ENCODE peak calls at places on chromosomes 7 and 10, in ten cellular contexts. F, E, R, K, X, N, P, Z, D and O are unnamed samples.

GRCh38 chr10:13231808-13232207 is 2.4 kb downstream of the UCMA start:
- DNase-seq in F (no peak), E (no peak), R (no peak), K (no peak), X (no peak), N (no peak), P (no peak), Z (no peak), D (no peak), O (no peak)

GRCh38 chr10:818010-818409 is 113.5 kb downstream of the LARP4B start:
- DNase-seq in F (no peak), E (no peak), R (no peak), K (no peak), X (no peak), N (no peak), P (no peak), Z (no peak), D (no peak), O (no peak)

GRCh38 chr10:31207636-31208035 is 111.4 kb upstream of the ZEB1 start:
- DNase-seq in F (no peak), E (no peak), R (no peak), K (no peak), X (no peak), N (no peak), P (no peak), Z (no peak), D (no peak), O (no peak)

GRCh38 chr7:82699773-82700186 is 256.2 kb upstream of the CACNA2D1 start:
- DNase-seq in F (peak), E (peak), R (peak), K (peak), X (no peak), N (peak), P (no peak), Z (no peak), D (no peak), O (no peak)

GRCh38 chr10:12849351-12850181 is 151.9 kb downstream of the CCDC3 start:
- DNase-seq in F (no peak), E (no peak), R (no peak), K (peak), X (peak), N (peak), P (no peak), Z (no peak), D (no peak), O (no peak)

GRCh38 chr7:68622500-68622899 is 975.8 kb upstream of the AUTS2 start:
- DNase-seq in F (no peak), E (no peak), R (no peak), K (no peak), X (peak), N (no peak), P (no peak), Z (peak), D (no peak), O (no peak)

GRCh38 chr7:98870071-98870651 is 347 bp upstream of the TMEM130 start:
- DNase-seq in F (peak), E (peak), R (no peak), K (no peak), X (peak), N (no peak), P (peak), Z (no peak), D (peak), O (peak)

GRCh38 chr10:45063605-45064231 is 63.0 kb downstream of the ZNF22 start:
- DNase-seq in F (no peak), E (no peak), R (no peak), K (peak), X (no peak), N (no peak), P (no peak), Z (no peak), D (no peak), O (no peak)

GRCh38 chr10:34814228-34815173 is 595 bp downstream of the PARD3 start:
- DNase-seq in F (peak), E (peak), R (peak), K (peak), X (peak), N (peak), P (peak), Z (no peak), D (peak), O (peak)

GRCh38 chr7:4794591-4795350 is 19.3 kb downstream of the AP5Z1 start:
- DNase-seq in F (no peak), E (no peak), R (no peak), K (no peak), X (no peak), N (no peak), P (no peak), Z (no peak), D (no peak), O (peak)

GRCh38 chr7:4790516-4790991 is 15.1 kb downstream of the AP5Z1 start:
- DNase-seq in F (no peak), E (no peak), R (no peak), K (no peak), X (no peak), N (no peak), P (no peak), Z (no peak), D (peak), O (no peak)

GRCh38 chr7:4791101-4791737 is 15.8 kb downstream of the AP5Z1 start:
- DNase-seq in F (no peak), E (no peak), R (no peak), K (no peak), X (no peak), N (no peak), P (no peak), Z (no peak), D (peak), O (peak)

GRCh38 chr7:4791738-4792536 is 16.5 kb downstream of the AP5Z1 start:
- DNase-seq in F (peak), E (peak), R (peak), K (peak), X (peak), N (peak), P (peak), Z (peak), D (peak), O (peak)

GRCh38 chr7:4792537-4793126 is 17.2 kb downstream of the AP5Z1 start:
- DNase-seq in F (no peak), E (peak), R (no peak), K (no peak), X (no peak), N (peak), P (peak), Z (no peak), D (peak), O (peak)
- H3K4me3 ChIP-seq in F (peak), E (peak), R (peak), K (peak), X (no peak), N (no peak), P (peak), Z (peak), D (peak), O (peak)

GRCh38 chr10:77518258-77518909 is 119.2 kb downstream of the KCNMA1 start:
- DNase-seq in F (no peak), E (no peak), R (no peak), K (no peak), X (no peak), N (no peak), P (no peak), Z (no peak), D (no peak), O (no peak)
- H3K27ac ChIP-seq in F (no peak), E (no peak), R (no peak), K (no peak), X (no peak), N (no peak), P (no peak), Z (no peak), D (no peak), O (peak)

GRCh38 chr7:93910076-93910994 is 4.0 kb downstream of the GNGT1 start:
- DNase-seq in F (no peak), E (no peak), R (no peak), K (peak), X (no peak), N (peak), P (no peak), Z (no peak), D (no peak), O (peak)
- TF ChIP-seq POLR2AphosphoS5 in F (no peak), E (no peak), R (no peak), K (peak), X (no peak), N (no peak), P (no peak), Z (no peak), D (no peak), O (no peak)

DNA sequence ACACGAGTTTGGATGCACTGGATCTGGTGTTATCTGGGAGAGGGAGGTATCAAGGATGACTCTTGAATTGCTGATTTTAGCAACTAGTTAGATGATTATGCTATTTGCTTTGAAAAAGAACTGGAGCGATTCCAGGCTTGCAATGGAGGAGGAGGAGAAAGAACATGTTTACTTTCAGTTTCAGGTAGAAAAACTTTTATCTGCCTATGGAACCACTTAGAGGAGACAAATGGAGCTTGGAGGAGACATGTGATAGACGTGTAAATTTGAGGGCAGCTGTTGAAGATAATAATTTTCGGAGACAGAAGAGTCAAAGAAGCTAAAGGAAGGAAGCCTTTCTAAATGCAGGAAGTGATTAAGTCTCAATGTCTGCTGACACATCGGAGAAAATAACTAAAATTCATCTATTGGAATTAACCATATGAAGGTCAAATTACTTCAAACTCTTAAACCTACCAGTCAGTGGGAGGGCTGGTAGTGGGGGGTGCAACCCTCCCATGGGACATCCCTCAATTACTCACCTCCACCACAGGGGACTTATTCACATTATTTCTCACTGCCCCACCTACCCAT is 56.4 kb upstream of the GNAI1 start:
- DNase-seq in F (no peak), E (no peak), R (no peak), K (no peak), X (no peak), N (peak), P (no peak), Z (no peak), D (no peak), O (no peak)
- H3K4me3 ChIP-seq in F (peak), E (no peak), R (peak), K (no peak), X (no peak), N (peak), P (peak), Z (peak), D (peak), O (peak)